ENCODE peak calls at places on chromosomes 5 and 9, in five cellular contexts. One of them, this sample, is unnamed. For H3K9me3, the result is how much of the 10 kb centered on the place peaks cover.

GRCh38 chr5:40121236-40121635 is 558.5 kb upstream of the PTGER4 start:
- DNase-seq in colonic mucosa: no peak
- DNase-seq in heart left ventricle: no peak
- DNase-seq in PC-3: no peak
- DNase-seq in neural progenitor cell: no peak
- DNase-seq in this sample: no peak

GRCh38 chr9:130060296-130060695 is 6.6 kb downstream of the GPR107 start:
- DNase-seq in heart left ventricle: no peak
- DNase-seq in neural progenitor cell: no peak
- DNase-seq in colonic mucosa: no peak
- DNase-seq in PC-3: no peak
- DNase-seq in this sample: peak

GRCh38 chr9:136619742-136620440 is 42.8 kb upstream of the EGFL7 start:
- DNase-seq in colonic mucosa: peak
- DNase-seq in PC-3: no peak
- DNase-seq in heart left ventricle: peak
- DNase-seq in neural progenitor cell: no peak
- DNase-seq in this sample: no peak

GRCh38 chr5:135662104-135662503 is 83.3 kb upstream of the CXCL14 start:
- DNase-seq in colonic mucosa: no peak
- DNase-seq in neural progenitor cell: no peak
- DNase-seq in heart left ventricle: no peak
- DNase-seq in PC-3: no peak
- DNase-seq in this sample: no peak

GRCh38 chr9:82721596-82721995 is 341.3 kb downstream of the RASEF start:
- DNase-seq in colonic mucosa: no peak
- DNase-seq in heart left ventricle: no peak
- DNase-seq in PC-3: peak
- DNase-seq in neural progenitor cell: no peak
- DNase-seq in this sample: no peak

GRCh38 chr5:30112842-30113241 is 1080.6 kb upstream of the CDH6 start:
- DNase-seq in heart left ventricle: no peak
- DNase-seq in colonic mucosa: no peak
- DNase-seq in neural progenitor cell: no peak
- DNase-seq in PC-3: no peak
- DNase-seq in this sample: no peak

GRCh38 chr5:68962632-68963484 is 131.0 kb upstream of the SLC30A5 start:
- DNase-seq in heart left ventricle: peak
- DNase-seq in colonic mucosa: peak
- DNase-seq in PC-3: peak
- DNase-seq in neural progenitor cell: peak
- DNase-seq in this sample: peak

GRCh38 chr5:38853753-38854470 is 8.1 kb downstream of the OSMR start:
- DNase-seq in neural progenitor cell: no peak
- DNase-seq in colonic mucosa: no peak
- DNase-seq in heart left ventricle: no peak
- DNase-seq in PC-3: peak
- DNase-seq in this sample: no peak

GRCh38 chr9:121278535-121279169 is 10.7 kb downstream of the GSN start:
- DNase-seq in colonic mucosa: peak
- DNase-seq in PC-3: peak
- DNase-seq in neural progenitor cell: peak
- DNase-seq in heart left ventricle: peak
- DNase-seq in this sample: peak

GRCh38 chr5:65818592-65818991 is 96.6 kb downstream of the NLN start:
- DNase-seq in neural progenitor cell: peak
- DNase-seq in heart left ventricle: no peak
- DNase-seq in colonic mucosa: peak
- DNase-seq in PC-3: no peak
- DNase-seq in this sample: no peak

GRCh38 chr5:23763170-23763569 is 255.8 kb downstream of the PRDM9 start:
- DNase-seq in PC-3: no peak
- DNase-seq in heart left ventricle: no peak
- DNase-seq in colonic mucosa: no peak
- DNase-seq in neural progenitor cell: no peak
- DNase-seq in this sample: no peak

GRCh38 chr5:27130587-27130986 is 92.2 kb upstream of the CDH9 start:
- DNase-seq in colonic mucosa: no peak
- DNase-seq in heart left ventricle: no peak
- DNase-seq in neural progenitor cell: no peak
- DNase-seq in PC-3: peak
- DNase-seq in this sample: no peak

GRCh38 chr9:136978073-136978864 is 965 bp downstream of the PTGDS start:
- DNase-seq in PC-3: peak
- DNase-seq in heart left ventricle: peak
- DNase-seq in colonic mucosa: peak
- DNase-seq in neural progenitor cell: peak
- DNase-seq in this sample: peak

GRCh38 chr9:100098241-100098886 is 436 bp downstream of the ERP44 start:
- DNase-seq in heart left ventricle: peak
- DNase-seq in neural progenitor cell: peak
- DNase-seq in colonic mucosa: peak
- DNase-seq in PC-3: peak
- DNase-seq in this sample: peak

GRCh38 chr9:137217276-137218211 is 4.5 kb downstream of the RNF208 start:
- DNase-seq in neural progenitor cell: peak
- DNase-seq in heart left ventricle: peak
- DNase-seq in PC-3: peak
- DNase-seq in colonic mucosa: peak
- DNase-seq in this sample: peak

GRCh38 chr9:105333076-105333475 is 88.6 kb downstream of the SLC44A1 start:
- DNase-seq in colonic mucosa: no peak
- DNase-seq in heart left ventricle: no peak
- DNase-seq in PC-3: no peak
- DNase-seq in neural progenitor cell: no peak
- DNase-seq in this sample: no peak

GRCh38 chr5:114310666-114311065 is 51.2 kb upstream of the KCNN2 start:
- DNase-seq in PC-3: no peak
- DNase-seq in heart left ventricle: no peak
- DNase-seq in colonic mucosa: no peak
- DNase-seq in neural progenitor cell: no peak
- DNase-seq in this sample: no peak

GRCh38 chr5:95823738-95824609 is 1.4 kb upstream of the GLRX start:
- DNase-seq in neural progenitor cell: no peak
- DNase-seq in PC-3: peak
- DNase-seq in colonic mucosa: peak
- DNase-seq in heart left ventricle: peak
- DNase-seq in this sample: peak

GRCh38 chr5:31921852-31922305 is 252.2 kb downstream of the GOLPH3 start:
- DNase-seq in PC-3: peak
- DNase-seq in heart left ventricle: no peak
- DNase-seq in colonic mucosa: no peak
- DNase-seq in neural progenitor cell: peak
- DNase-seq in this sample: no peak

GRCh38 chr9:79573697-79573976 is 1.9 kb downstream of the TLE4 start:
- DNase-seq in PC-3: peak
- DNase-seq in heart left ventricle: no peak
- DNase-seq in neural progenitor cell: no peak
- DNase-seq in colonic mucosa: no peak
- DNase-seq in this sample: no peak

GRCh38 chr5:94890907-94891306 is 272.4 kb downstream of the SLF1 start:
- DNase-seq in neural progenitor cell: no peak
- DNase-seq in PC-3: peak
- DNase-seq in colonic mucosa: no peak
- DNase-seq in heart left ventricle: no peak
- DNase-seq in this sample: no peak

GRCh38 chr5:16773990-16774389 is 157.2 kb upstream of the RETREG1 start:
- DNase-seq in PC-3: no peak
- DNase-seq in neural progenitor cell: peak
- DNase-seq in heart left ventricle: no peak
- DNase-seq in colonic mucosa: no peak
- DNase-seq in this sample: no peak

DNA sequence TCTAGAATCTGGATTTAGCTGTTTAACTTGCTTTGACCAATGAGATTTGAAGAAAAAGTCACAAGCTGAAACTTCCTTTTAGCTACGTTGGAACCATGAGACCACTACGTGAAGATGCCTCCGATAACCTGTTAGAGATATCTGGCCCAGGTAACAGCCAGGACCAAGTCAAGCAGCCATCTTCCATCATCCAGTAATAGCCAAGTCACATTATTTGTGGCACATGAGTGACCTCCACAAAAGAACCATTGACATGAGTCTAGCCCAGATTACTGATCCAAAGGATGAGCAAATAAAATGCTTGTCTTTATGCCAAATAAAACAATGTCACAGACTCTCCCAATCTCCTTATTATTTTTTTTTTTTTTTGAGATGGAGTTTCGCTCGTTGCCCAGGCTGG is 1.6 kb downstream of the DEPDC1B start:
- DNase-seq in PC-3: no peak
- DNase-seq in heart left ventricle: no peak
- DNase-seq in colonic mucosa: no peak
- DNase-seq in neural progenitor cell: no peak
- DNase-seq in this sample: no peak
- TF ChIP-seq CTCF in PC-3: no peak
- TF ChIP-seq CTCF in heart left ventricle: no peak
- TF ChIP-seq CTCF in colonic mucosa: no peak
- TF ChIP-seq CTCF in neural progenitor cell: no peak
- TF ChIP-seq CTCF in this sample: no peak

GRCh38 chr9:102355982-102356381 is 617.5 kb upstream of the GRIN3A start:
- DNase-seq in neural progenitor cell: no peak
- DNase-seq in colonic mucosa: no peak
- DNase-seq in PC-3: no peak
- DNase-seq in heart left ventricle: no peak
- DNase-seq in this sample: peak

DNA sequence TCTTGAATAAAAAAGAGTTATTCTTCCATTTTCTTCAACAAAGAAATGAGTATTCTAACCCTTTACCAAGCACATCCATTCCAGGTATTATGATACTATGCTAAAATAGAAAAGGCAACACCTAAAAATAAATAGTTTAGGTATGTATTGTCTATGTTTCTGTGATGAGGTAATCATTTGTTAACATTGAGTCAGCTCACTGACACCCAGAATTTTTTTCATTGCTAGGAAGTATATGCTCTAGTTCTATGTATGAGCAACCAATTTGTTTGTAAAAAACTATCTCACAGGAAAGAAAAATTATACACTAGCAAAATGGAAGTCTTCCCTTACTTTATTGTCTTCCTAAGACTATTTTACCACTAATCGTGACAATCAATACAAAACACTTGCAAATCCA is 615.6 kb upstream of the GRIN3A start:
- DNase-seq in heart left ventricle: no peak
- DNase-seq in PC-3: peak
- DNase-seq in neural progenitor cell: no peak
- DNase-seq in colonic mucosa: no peak
- DNase-seq in this sample: no peak
- H3K9me3 ChIP-seq in heart left ventricle: under half
- H3K9me3 ChIP-seq in PC-3: under half
- H3K9me3 ChIP-seq in neural progenitor cell: under half
- H3K9me3 ChIP-seq in colonic mucosa: under half
- H3K9me3 ChIP-seq in this sample: half or more

GRCh38 chr5:73417307-73418035 is 31.1 kb downstream of the FOXD1 start:
- DNase-seq in heart left ventricle: no peak
- DNase-seq in PC-3: no peak
- DNase-seq in neural progenitor cell: no peak
- DNase-seq in colonic mucosa: no peak
- DNase-seq in this sample: no peak

GRCh38 chr5:73415617-73416016 is 33.0 kb downstream of the FOXD1 start:
- DNase-seq in heart left ventricle: no peak
- DNase-seq in neural progenitor cell: no peak
- DNase-seq in colonic mucosa: no peak
- DNase-seq in PC-3: no peak
- DNase-seq in this sample: no peak

GRCh38 chr5:73418244-73418691 is 30.3 kb downstream of the FOXD1 start:
- DNase-seq in colonic mucosa: no peak
- DNase-seq in neural progenitor cell: no peak
- DNase-seq in heart left ventricle: no peak
- DNase-seq in PC-3: no peak
- DNase-seq in this sample: peak

GRCh38 chr5:73412597-73412988 is 36.0 kb downstream of the FOXD1 start:
- DNase-seq in heart left ventricle: no peak
- DNase-seq in PC-3: peak
- DNase-seq in neural progenitor cell: no peak
- DNase-seq in colonic mucosa: no peak
- DNase-seq in this sample: no peak

GRCh38 chr5:73415171-73415570 is 33.4 kb downstream of the FOXD1 start:
- DNase-seq in heart left ventricle: no peak
- DNase-seq in PC-3: no peak
- DNase-seq in neural progenitor cell: no peak
- DNase-seq in colonic mucosa: no peak
- DNase-seq in this sample: no peak
- H3K4me3 ChIP-seq in heart left ventricle: no peak
- H3K4me3 ChIP-seq in PC-3: no peak
- H3K4me3 ChIP-seq in neural progenitor cell: no peak
- H3K4me3 ChIP-seq in colonic mucosa: no peak
- H3K4me3 ChIP-seq in this sample: no peak

GRCh38 chr9:133449760-133450159 is 10.0 kb upstream of the CACFD1 start:
- DNase-seq in heart left ventricle: no peak
- DNase-seq in colonic mucosa: peak
- DNase-seq in neural progenitor cell: no peak
- DNase-seq in PC-3: peak
- DNase-seq in this sample: peak
- TF ChIP-seq CTCF in heart left ventricle: no peak
- TF ChIP-seq CTCF in colonic mucosa: no peak
- TF ChIP-seq CTCF in neural progenitor cell: no peak
- TF ChIP-seq CTCF in PC-3: no peak
- TF ChIP-seq CTCF in this sample: no peak

GRCh38 chr5:107169871-107170270 is 500.9 kb downstream of the EFNA5 start:
- DNase-seq in heart left ventricle: no peak
- DNase-seq in neural progenitor cell: no peak
- DNase-seq in colonic mucosa: no peak
- DNase-seq in PC-3: no peak
- DNase-seq in this sample: no peak

GRCh38 chr5:107165296-107165695 is 505.4 kb downstream of the EFNA5 start:
- DNase-seq in colonic mucosa: no peak
- DNase-seq in neural progenitor cell: no peak
- DNase-seq in PC-3: no peak
- DNase-seq in heart left ventricle: no peak
- DNase-seq in this sample: no peak

DNA sequence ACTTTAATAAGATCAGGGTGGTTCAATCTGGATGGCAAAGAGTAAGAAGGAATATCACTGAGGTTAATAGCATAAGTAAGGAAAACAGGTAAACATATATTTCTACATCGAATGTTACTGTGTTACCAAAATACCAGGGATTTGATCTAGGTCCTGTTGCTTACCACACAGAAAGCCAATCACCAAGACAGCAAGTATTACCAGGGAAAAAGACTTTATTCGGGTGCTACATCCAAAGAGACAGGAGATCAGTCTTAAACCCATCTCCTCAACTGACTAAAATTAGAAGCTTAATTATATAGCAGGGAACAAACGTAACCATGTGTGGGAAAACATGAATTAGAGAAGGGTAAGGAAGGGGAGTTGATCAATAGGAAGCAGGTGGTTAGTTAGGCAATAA is 500.1 kb downstream of the EFNA5 start:
- DNase-seq in neural progenitor cell: no peak
- DNase-seq in colonic mucosa: no peak
- DNase-seq in PC-3: no peak
- DNase-seq in heart left ventricle: no peak
- DNase-seq in this sample: no peak
- H3K9me3 ChIP-seq in neural progenitor cell: under half
- H3K9me3 ChIP-seq in colonic mucosa: under half
- H3K9me3 ChIP-seq in PC-3: under half
- H3K9me3 ChIP-seq in heart left ventricle: under half
- H3K9me3 ChIP-seq in this sample: under half